ENCODE peak calls at places on chromosomes 16 and 17, in six cellular contexts. One of them, this sample, is unnamed.

GRCh38 chr17:38720941-38721340 is 9.2 kb upstream of the CISD3 start:
- DNase-seq in effector memory CD4-positive, alpha-beta T cell: no peak
- DNase-seq in uterus: no peak
- DNase-seq in CD8-positive, alpha-beta memory T cell: no peak
- DNase-seq in ascending aorta: no peak
- DNase-seq in prostate gland: no peak
- DNase-seq in this sample: no peak

GRCh38 chr17:10210151-10210574 is 11.8 kb upstream of the GAS7 start:
- DNase-seq in effector memory CD4-positive, alpha-beta T cell: no peak
- DNase-seq in uterus: peak; percentile 45
- DNase-seq in CD8-positive, alpha-beta memory T cell: no peak
- DNase-seq in ascending aorta: no peak
- DNase-seq in prostate gland: peak; percentile 88
- DNase-seq in this sample: no peak

GRCh38 chr17:42518755-42519545 is 17.1 kb upstream of the NAGLU start:
- DNase-seq in effector memory CD4-positive, alpha-beta T cell: no peak
- DNase-seq in uterus: peak; percentile 67
- DNase-seq in CD8-positive, alpha-beta memory T cell: no peak
- DNase-seq in ascending aorta: no peak
- DNase-seq in prostate gland: no peak
- DNase-seq in this sample: no peak

GRCh38 chr17:16492613-16493290 is 759 bp upstream of the LRRC75A start:
- DNase-seq in effector memory CD4-positive, alpha-beta T cell: no peak
- DNase-seq in uterus: no peak
- DNase-seq in CD8-positive, alpha-beta memory T cell: no peak
- DNase-seq in ascending aorta: no peak
- DNase-seq in prostate gland: no peak
- DNase-seq in this sample: no peak

GRCh38 chr17:6444573-6445335 is 499 bp downstream of the PIMREG start:
- DNase-seq in effector memory CD4-positive, alpha-beta T cell: no peak
- DNase-seq in uterus: no peak
- DNase-seq in CD8-positive, alpha-beta memory T cell: no peak
- DNase-seq in ascending aorta: no peak
- DNase-seq in prostate gland: no peak
- DNase-seq in this sample: no peak

GRCh38 chr17:15946611-15947120 is 1.7 kb downstream of the ADORA2B start:
- DNase-seq in effector memory CD4-positive, alpha-beta T cell: no peak
- DNase-seq in uterus: no peak
- DNase-seq in CD8-positive, alpha-beta memory T cell: no peak
- DNase-seq in ascending aorta: no peak
- DNase-seq in prostate gland: no peak
- DNase-seq in this sample: no peak

GRCh38 chr17:17706140-17707060 is 25.1 kb downstream of the RAI1 start:
- DNase-seq in effector memory CD4-positive, alpha-beta T cell: no peak
- DNase-seq in uterus: no peak
- DNase-seq in CD8-positive, alpha-beta memory T cell: no peak
- DNase-seq in ascending aorta: no peak
- DNase-seq in prostate gland: no peak
- DNase-seq in this sample: no peak

GRCh38 chr17:49515196-49515770 is 20.2 kb downstream of the NGFR start:
- DNase-seq in effector memory CD4-positive, alpha-beta T cell: no peak
- DNase-seq in uterus: peak; percentile 94
- DNase-seq in CD8-positive, alpha-beta memory T cell: no peak
- DNase-seq in ascending aorta: peak; percentile 71
- DNase-seq in prostate gland: peak; percentile 83
- DNase-seq in this sample: peak; percentile 97

GRCh38 chr17:73984981-73985380 is 218.5 kb upstream of the RPL38 start:
- DNase-seq in effector memory CD4-positive, alpha-beta T cell: no peak
- DNase-seq in uterus: no peak
- DNase-seq in CD8-positive, alpha-beta memory T cell: no peak
- DNase-seq in ascending aorta: no peak
- DNase-seq in prostate gland: no peak
- DNase-seq in this sample: no peak

GRCh38 chr17:76866774-76867577 is 1.2 kb upstream of the MGAT5B start:
- DNase-seq in effector memory CD4-positive, alpha-beta T cell: no peak
- DNase-seq in uterus: no peak
- DNase-seq in CD8-positive, alpha-beta memory T cell: no peak
- DNase-seq in ascending aorta: no peak
- DNase-seq in prostate gland: no peak
- DNase-seq in this sample: no peak

GRCh38 chr16:17133851-17134250 is 336.9 kb downstream of the XYLT1 start:
- DNase-seq in effector memory CD4-positive, alpha-beta T cell: no peak
- DNase-seq in uterus: no peak
- DNase-seq in CD8-positive, alpha-beta memory T cell: no peak
- DNase-seq in ascending aorta: no peak
- DNase-seq in prostate gland: no peak
- DNase-seq in this sample: no peak

GRCh38 chr17:48818361-48818841 is 1.4 kb upstream of the TTLL6 start:
- DNase-seq in effector memory CD4-positive, alpha-beta T cell: no peak
- DNase-seq in uterus: no peak
- DNase-seq in CD8-positive, alpha-beta memory T cell: no peak
- DNase-seq in ascending aorta: no peak
- DNase-seq in prostate gland: peak; percentile 46
- DNase-seq in this sample: no peak

GRCh38 chr17:55580596-55581133 is 69.4 kb upstream of the SMIM36 start:
- DNase-seq in effector memory CD4-positive, alpha-beta T cell: no peak
- DNase-seq in uterus: no peak
- DNase-seq in CD8-positive, alpha-beta memory T cell: no peak
- DNase-seq in ascending aorta: no peak
- DNase-seq in prostate gland: no peak
- DNase-seq in this sample: no peak

GRCh38 chr17:59160203-59161025 is 4.9 kb downstream of the PRR11 start:
- DNase-seq in effector memory CD4-positive, alpha-beta T cell: no peak
- DNase-seq in uterus: no peak
- DNase-seq in CD8-positive, alpha-beta memory T cell: no peak
- DNase-seq in ascending aorta: no peak
- DNase-seq in prostate gland: no peak
- DNase-seq in this sample: peak; percentile 70

GRCh38 chr17:75998327-75998795 is 2.3 kb upstream of the CDK3 start:
- DNase-seq in effector memory CD4-positive, alpha-beta T cell: no peak
- DNase-seq in uterus: no peak
- DNase-seq in CD8-positive, alpha-beta memory T cell: no peak
- DNase-seq in ascending aorta: no peak
- DNase-seq in prostate gland: no peak
- DNase-seq in this sample: no peak

GRCh38 chr17:40616592-40616991 is 31.0 kb downstream of the SMARCE1 start:
- DNase-seq in effector memory CD4-positive, alpha-beta T cell: no peak
- DNase-seq in uterus: no peak
- DNase-seq in CD8-positive, alpha-beta memory T cell: no peak
- DNase-seq in ascending aorta: no peak
- DNase-seq in prostate gland: no peak
- DNase-seq in this sample: no peak

GRCh38 chr17:40613755-40614154 is 33.9 kb downstream of the SMARCE1 start:
- DNase-seq in effector memory CD4-positive, alpha-beta T cell: no peak
- DNase-seq in uterus: no peak
- DNase-seq in CD8-positive, alpha-beta memory T cell: no peak
- DNase-seq in ascending aorta: no peak
- DNase-seq in prostate gland: no peak
- DNase-seq in this sample: no peak

GRCh38 chr17:40615989-40616476 is 31.6 kb downstream of the SMARCE1 start:
- DNase-seq in effector memory CD4-positive, alpha-beta T cell: no peak
- DNase-seq in uterus: no peak
- DNase-seq in CD8-positive, alpha-beta memory T cell: no peak
- DNase-seq in ascending aorta: no peak
- DNase-seq in prostate gland: no peak
- DNase-seq in this sample: no peak

GRCh38 chr17:40614431-40615294 is 33.0 kb downstream of the SMARCE1 start:
- DNase-seq in effector memory CD4-positive, alpha-beta T cell: no peak
- DNase-seq in uterus: no peak
- DNase-seq in CD8-positive, alpha-beta memory T cell: no peak
- DNase-seq in ascending aorta: no peak
- DNase-seq in prostate gland: no peak
- DNase-seq in this sample: no peak

DNA sequence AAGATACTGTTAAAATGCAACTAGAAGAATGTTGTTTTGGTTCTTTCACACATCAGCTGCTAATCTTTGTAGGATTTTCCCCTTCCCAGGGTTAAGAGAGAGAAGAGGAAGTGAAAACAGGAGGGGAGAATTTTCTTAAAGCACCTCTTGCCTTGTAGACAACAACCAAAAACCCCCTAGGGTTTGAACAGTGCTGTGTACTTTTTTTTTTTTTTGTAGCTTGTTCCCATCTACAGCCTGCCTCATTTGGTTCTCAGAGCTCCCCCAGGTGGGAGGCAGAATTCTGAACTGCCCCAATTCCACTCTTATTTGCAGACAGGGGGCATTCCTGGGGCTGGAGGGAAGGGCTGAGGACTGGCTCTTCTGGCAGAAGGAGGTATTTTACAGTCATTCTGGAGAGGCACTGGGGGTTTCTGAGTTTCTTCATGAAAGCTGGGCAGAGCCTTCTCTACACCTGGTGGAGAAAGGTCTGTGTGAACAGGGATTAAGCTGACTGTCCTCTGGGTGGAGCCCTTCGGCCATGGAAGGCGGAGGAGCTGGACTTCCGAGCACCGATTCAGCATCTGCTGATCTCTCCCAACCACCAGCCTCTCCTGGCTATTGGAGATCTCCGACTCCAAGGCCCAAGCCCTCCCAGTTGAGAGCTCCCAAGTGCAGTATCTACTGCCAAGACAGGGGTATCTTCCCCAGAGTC is 32.2 kb downstream of the SMARCE1 start:
- DNase-seq in effector memory CD4-positive, alpha-beta T cell: no peak
- DNase-seq in uterus: peak; percentile 47
- DNase-seq in CD8-positive, alpha-beta memory T cell: no peak
- DNase-seq in ascending aorta: no peak
- DNase-seq in prostate gland: peak; percentile 34
- DNase-seq in this sample: peak; percentile 54
- H3K4me1 ChIP-seq in effector memory CD4-positive, alpha-beta T cell: peaks cover 49% of the 10 kb centered on the region
- H3K4me1 ChIP-seq in uterus: peaks cover under 1% of the 10 kb centered on the region
- H3K4me1 ChIP-seq in CD8-positive, alpha-beta memory T cell: peaks cover 74% of the 10 kb centered on the region
- H3K4me1 ChIP-seq in ascending aorta: no peaks in the 10 kb centered on the region
- H3K4me1 ChIP-seq in prostate gland: peaks cover 8% of the 10 kb centered on the region
- H3K4me1 ChIP-seq in this sample: no peaks in the 10 kb centered on the region

GRCh38 chr16:23562505-23562904 is 5.0 kb downstream of the UBFD1 start:
- DNase-seq in effector memory CD4-positive, alpha-beta T cell: no peak
- DNase-seq in uterus: no peak
- DNase-seq in CD8-positive, alpha-beta memory T cell: no peak
- DNase-seq in ascending aorta: no peak
- DNase-seq in prostate gland: no peak
- DNase-seq in this sample: no peak

GRCh38 chr16:23567602-23568001 is 10.1 kb downstream of the UBFD1 start:
- DNase-seq in effector memory CD4-positive, alpha-beta T cell: no peak
- DNase-seq in uterus: no peak
- DNase-seq in CD8-positive, alpha-beta memory T cell: no peak
- DNase-seq in ascending aorta: no peak
- DNase-seq in prostate gland: no peak
- DNase-seq in this sample: no peak

GRCh38 chr16:23566724-23567123 is 9.2 kb downstream of the UBFD1 start:
- DNase-seq in effector memory CD4-positive, alpha-beta T cell: no peak
- DNase-seq in uterus: no peak
- DNase-seq in CD8-positive, alpha-beta memory T cell: no peak
- DNase-seq in ascending aorta: no peak
- DNase-seq in prostate gland: no peak
- DNase-seq in this sample: no peak

GRCh38 chr16:23563186-23563585 is 5.7 kb downstream of the UBFD1 start:
- DNase-seq in effector memory CD4-positive, alpha-beta T cell: no peak
- DNase-seq in uterus: no peak
- DNase-seq in CD8-positive, alpha-beta memory T cell: no peak
- DNase-seq in ascending aorta: no peak
- DNase-seq in prostate gland: no peak
- DNase-seq in this sample: no peak

GRCh38 chr16:23564964-23565363 is 7.4 kb downstream of the UBFD1 start:
- DNase-seq in effector memory CD4-positive, alpha-beta T cell: no peak
- DNase-seq in uterus: no peak
- DNase-seq in CD8-positive, alpha-beta memory T cell: no peak
- DNase-seq in ascending aorta: no peak
- DNase-seq in prostate gland: peak; percentile 22
- DNase-seq in this sample: peak; percentile 78
- H3K4me1 ChIP-seq in effector memory CD4-positive, alpha-beta T cell: no peaks in the 10 kb centered on the region
- H3K4me1 ChIP-seq in uterus: peaks cover 7% of the 10 kb centered on the region
- H3K4me1 ChIP-seq in CD8-positive, alpha-beta memory T cell: no peaks in the 10 kb centered on the region
- H3K4me1 ChIP-seq in ascending aorta: peaks cover 2% of the 10 kb centered on the region
- H3K4me1 ChIP-seq in prostate gland: no peaks in the 10 kb centered on the region
- H3K4me1 ChIP-seq in this sample: no peaks in the 10 kb centered on the region

DNA sequence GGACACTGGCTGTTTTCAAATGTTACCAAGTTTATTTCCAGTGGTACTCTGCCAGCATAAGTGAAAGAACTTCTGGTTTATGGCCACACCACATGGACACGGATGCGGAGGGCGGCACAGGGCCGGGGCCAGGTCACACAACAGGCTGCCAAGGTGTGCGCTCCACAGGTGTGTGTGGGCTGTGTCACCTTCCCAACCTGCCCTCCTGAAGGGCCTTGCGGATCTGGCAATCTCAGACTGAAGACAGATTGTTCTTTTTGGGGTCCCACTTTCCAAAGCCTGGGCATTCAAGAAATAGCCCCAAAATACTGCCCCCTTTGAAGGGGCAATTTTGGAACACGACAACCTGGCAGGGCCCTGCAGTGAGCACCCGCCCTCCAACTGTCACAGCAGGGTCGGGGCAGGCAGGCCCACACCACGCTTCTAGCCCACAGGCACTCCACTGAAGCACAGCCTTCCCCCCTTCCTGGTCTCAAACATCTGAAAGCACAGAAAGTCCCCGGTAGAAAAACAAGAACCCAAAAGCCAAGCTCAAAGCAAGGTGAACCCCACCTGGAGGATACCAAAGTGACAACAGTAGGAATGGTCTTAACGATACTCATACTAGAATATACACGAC is 3.5 kb downstream of the CSNK1D start:
- DNase-seq in effector memory CD4-positive, alpha-beta T cell: no peak
- DNase-seq in uterus: no peak
- DNase-seq in CD8-positive, alpha-beta memory T cell: no peak
- DNase-seq in ascending aorta: no peak
- DNase-seq in prostate gland: no peak
- DNase-seq in this sample: no peak
- H3K4me1 ChIP-seq in effector memory CD4-positive, alpha-beta T cell: peaks cover 42% of the 10 kb centered on the region
- H3K4me1 ChIP-seq in uterus: peaks cover 5% of the 10 kb centered on the region
- H3K4me1 ChIP-seq in CD8-positive, alpha-beta memory T cell: peaks cover 60% of the 10 kb centered on the region
- H3K4me1 ChIP-seq in ascending aorta: peaks cover 46% of the 10 kb centered on the region
- H3K4me1 ChIP-seq in prostate gland: peaks cover 44% of the 10 kb centered on the region
- H3K4me1 ChIP-seq in this sample: peaks cover 78% of the 10 kb centered on the region

GRCh38 chr16:67653131-67654068 is 6.7 kb downstream of the ACD start:
- DNase-seq in effector memory CD4-positive, alpha-beta T cell: no peak
- DNase-seq in uterus: no peak
- DNase-seq in CD8-positive, alpha-beta memory T cell: no peak
- DNase-seq in ascending aorta: no peak
- DNase-seq in prostate gland: no peak
- DNase-seq in this sample: no peak
- H3K4me1 ChIP-seq in effector memory CD4-positive, alpha-beta T cell: peaks cover 3% of the 10 kb centered on the region
- H3K4me1 ChIP-seq in uterus: no peaks in the 10 kb centered on the region
- H3K4me1 ChIP-seq in CD8-positive, alpha-beta memory T cell: peaks cover 3% of the 10 kb centered on the region
- H3K4me1 ChIP-seq in ascending aorta: peaks cover 7% of the 10 kb centered on the region
- H3K4me1 ChIP-seq in prostate gland: no peaks in the 10 kb centered on the region
- H3K4me1 ChIP-seq in this sample: peaks cover 7% of the 10 kb centered on the region